ENCODE peak calls at places on chromosomes 6 and 20, in seven cellular contexts. One of them, this sample, is unnamed. For H3K4me1 and H3K27me3, the result is how much of the 10 kb centered on the place peaks cover.

GRCh38 chr20:45055056-45055455 is 45.9 kb downstream of the KCNS1 start:
- DNase-seq in stomach: no peak
- DNase-seq in IMR-90: no peak
- DNase-seq in vagina: no peak
- DNase-seq in fibroblast of lung: no peak
- DNase-seq in adrenal gland: no peak
- DNase-seq in lower lobe of right lung: no peak
- DNase-seq in this sample: no peak

GRCh38 chr6:40901322-40902055 is 137.5 kb downstream of the UNC5CL start:
- DNase-seq in adrenal gland: no peak
- DNase-seq in lower lobe of right lung: no peak
- DNase-seq in IMR-90: no peak
- DNase-seq in fibroblast of lung: no peak
- DNase-seq in vagina: no peak
- DNase-seq in stomach: no peak
- DNase-seq in this sample: no peak

GRCh38 chr6:66328181-66328580 is 621.2 kb upstream of the EYS start:
- DNase-seq in lower lobe of right lung: no peak
- DNase-seq in adrenal gland: no peak
- DNase-seq in fibroblast of lung: peak
- DNase-seq in IMR-90: no peak
- DNase-seq in stomach: no peak
- DNase-seq in vagina: no peak
- DNase-seq in this sample: no peak

GRCh38 chr6:17851001-17851719 is 136.3 kb downstream of the KIF13A start:
- DNase-seq in adrenal gland: no peak
- DNase-seq in vagina: no peak
- DNase-seq in IMR-90: peak
- DNase-seq in lower lobe of right lung: no peak
- DNase-seq in fibroblast of lung: peak
- DNase-seq in stomach: no peak
- DNase-seq in this sample: no peak

GRCh38 chr6:72424476-72424875 is 197.4 kb upstream of the KCNQ5 start:
- DNase-seq in lower lobe of right lung: no peak
- DNase-seq in stomach: no peak
- DNase-seq in fibroblast of lung: no peak
- DNase-seq in vagina: no peak
- DNase-seq in adrenal gland: no peak
- DNase-seq in IMR-90: no peak
- DNase-seq in this sample: no peak

GRCh38 chr6:41455818-41456217 is 90.4 kb upstream of the FOXP4 start:
- DNase-seq in IMR-90: no peak
- DNase-seq in adrenal gland: no peak
- DNase-seq in stomach: no peak
- DNase-seq in vagina: no peak
- DNase-seq in lower lobe of right lung: no peak
- DNase-seq in fibroblast of lung: no peak
- DNase-seq in this sample: no peak

GRCh38 chr6:167933290-167933689 is 64.2 kb upstream of the KIF25 start:
- DNase-seq in IMR-90: no peak
- DNase-seq in adrenal gland: no peak
- DNase-seq in fibroblast of lung: no peak
- DNase-seq in stomach: no peak
- DNase-seq in vagina: no peak
- DNase-seq in lower lobe of right lung: no peak
- DNase-seq in this sample: no peak

GRCh38 chr6:167163476-167164011 is 5.8 kb upstream of the GPR31 start:
- DNase-seq in IMR-90: no peak
- DNase-seq in stomach: no peak
- DNase-seq in vagina: no peak
- DNase-seq in fibroblast of lung: no peak
- DNase-seq in adrenal gland: no peak
- DNase-seq in lower lobe of right lung: no peak
- DNase-seq in this sample: no peak

GRCh38 chr20:31678389-31679356 is 41.0 kb downstream of the COX4I2 start:
- DNase-seq in adrenal gland: peak
- DNase-seq in vagina: no peak
- DNase-seq in IMR-90: no peak
- DNase-seq in stomach: peak
- DNase-seq in fibroblast of lung: no peak
- DNase-seq in lower lobe of right lung: no peak
- DNase-seq in this sample: peak

GRCh38 chr6:157194643-157195042 is 128.7 kb downstream of the TMEM242 start:
- DNase-seq in lower lobe of right lung: no peak
- DNase-seq in stomach: no peak
- DNase-seq in adrenal gland: no peak
- DNase-seq in vagina: no peak
- DNase-seq in IMR-90: peak
- DNase-seq in fibroblast of lung: peak
- DNase-seq in this sample: no peak

GRCh38 chr6:20630617-20631448 is 96.6 kb downstream of the CDKAL1 start:
- DNase-seq in IMR-90: no peak
- DNase-seq in adrenal gland: no peak
- DNase-seq in stomach: no peak
- DNase-seq in lower lobe of right lung: no peak
- DNase-seq in vagina: no peak
- DNase-seq in fibroblast of lung: no peak
- DNase-seq in this sample: no peak

GRCh38 chr20:1757072-1757471 is 99.5 kb upstream of the SIRPG start:
- DNase-seq in vagina: no peak
- DNase-seq in adrenal gland: no peak
- DNase-seq in fibroblast of lung: no peak
- DNase-seq in lower lobe of right lung: no peak
- DNase-seq in stomach: no peak
- DNase-seq in IMR-90: no peak
- DNase-seq in this sample: no peak

DNA sequence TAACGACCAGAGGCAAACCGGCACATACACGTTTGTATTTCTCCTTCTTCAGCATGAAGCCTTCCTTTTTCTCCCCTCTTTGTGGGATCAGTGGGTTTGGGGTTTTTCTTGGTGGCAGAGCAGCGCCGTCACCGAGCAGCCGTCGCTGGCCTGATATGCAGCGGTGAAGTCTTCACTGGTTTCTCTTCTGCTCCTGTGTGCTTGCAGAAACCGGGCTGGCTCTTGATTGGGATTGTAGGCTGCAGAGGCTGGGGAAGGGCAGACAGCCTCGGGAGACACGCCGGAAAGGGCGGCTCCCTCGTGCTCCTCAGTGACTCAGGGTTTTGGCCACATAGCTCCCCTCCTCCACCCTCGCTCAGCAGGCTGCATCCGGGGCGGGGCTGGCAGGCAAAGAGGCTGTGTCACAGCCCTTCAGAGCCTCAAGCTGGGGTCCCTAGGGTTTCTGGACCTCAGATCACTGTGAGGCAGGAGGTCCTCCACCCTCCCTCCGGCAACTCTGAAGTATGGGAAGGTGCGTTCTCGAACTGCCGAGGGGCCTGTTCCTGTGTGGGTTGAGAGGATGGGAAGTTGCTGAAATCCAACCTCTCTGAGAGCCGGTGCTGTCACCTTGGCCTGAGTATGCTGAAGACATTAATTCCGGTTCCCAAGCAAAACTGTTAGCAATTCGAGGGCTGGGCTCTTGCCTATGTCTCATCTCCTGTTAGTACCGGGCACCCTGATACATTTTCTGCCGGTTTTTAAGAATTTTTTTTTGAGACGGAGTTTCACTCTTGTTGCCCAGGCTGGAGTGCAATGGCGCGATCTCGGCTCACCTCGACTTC is 24.2 kb downstream of the NQO2 start:
- DNase-seq in adrenal gland: peak
- DNase-seq in vagina: no peak
- DNase-seq in fibroblast of lung: peak
- DNase-seq in IMR-90: peak
- DNase-seq in lower lobe of right lung: peak
- DNase-seq in stomach: peak
- DNase-seq in this sample: peak
- H3K4me1 ChIP-seq in adrenal gland: half or more
- H3K4me1 ChIP-seq in vagina: under half
- H3K4me1 ChIP-seq in fibroblast of lung: under half
- H3K4me1 ChIP-seq in IMR-90: under half
- H3K4me1 ChIP-seq in lower lobe of right lung: under half
- H3K4me1 ChIP-seq in stomach: under half
- H3K4me1 ChIP-seq in this sample: under half

DNA sequence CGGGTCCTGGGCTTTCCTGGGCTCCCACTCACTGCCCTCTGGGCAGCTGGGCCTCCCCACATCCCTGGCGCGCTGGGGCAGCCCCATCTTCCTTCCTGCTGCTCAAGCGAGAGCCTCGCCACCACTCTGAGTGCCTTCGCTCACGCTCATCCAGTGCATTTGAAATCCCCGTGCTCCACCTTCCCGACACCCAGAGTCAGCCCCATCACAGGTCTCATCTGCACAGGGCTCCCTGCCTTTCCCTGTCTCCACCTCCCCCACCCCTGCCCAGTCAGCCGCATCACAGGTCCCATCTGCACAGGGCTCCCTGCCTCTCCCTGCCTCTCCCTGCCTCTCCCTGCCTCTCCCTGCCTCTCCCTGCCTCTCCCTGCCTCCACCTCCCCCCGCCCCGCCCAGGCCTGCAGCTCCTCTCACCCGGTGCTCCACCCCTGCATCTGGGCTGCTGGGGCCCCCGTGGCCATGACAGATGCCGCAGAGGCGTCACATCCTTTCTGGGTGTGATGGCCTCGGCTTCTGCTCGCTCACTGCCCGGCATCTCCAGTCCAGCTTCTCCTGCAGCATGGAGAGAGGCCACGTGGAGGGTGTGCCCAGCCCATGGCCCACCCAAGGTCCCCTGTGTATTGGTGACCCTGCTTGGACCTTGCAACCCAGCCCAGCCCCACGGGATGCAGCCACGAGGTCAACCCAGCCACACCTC is 9.0 kb upstream of the BHLHE23 start:
- DNase-seq in vagina: no peak
- DNase-seq in IMR-90: no peak
- DNase-seq in adrenal gland: no peak
- DNase-seq in lower lobe of right lung: peak
- DNase-seq in stomach: no peak
- DNase-seq in fibroblast of lung: no peak
- DNase-seq in this sample: no peak
- H3K27me3 ChIP-seq in vagina: under half
- H3K27me3 ChIP-seq in IMR-90: half or more
- H3K27me3 ChIP-seq in adrenal gland: half or more
- H3K27me3 ChIP-seq in lower lobe of right lung: half or more
- H3K27me3 ChIP-seq in stomach: half or more
- H3K27me3 ChIP-seq in fibroblast of lung: under half
- H3K27me3 ChIP-seq in this sample: under half

GRCh38 chr6:27889275-27889627 is 22.9 kb downstream of the OR2B2 start:
- DNase-seq in vagina: no peak
- DNase-seq in IMR-90: peak
- DNase-seq in fibroblast of lung: peak
- DNase-seq in lower lobe of right lung: no peak
- DNase-seq in stomach: no peak
- DNase-seq in adrenal gland: peak
- DNase-seq in this sample: no peak

GRCh38 chr6:27890351-27891299 is 21.6 kb downstream of the OR2B2 start:
- DNase-seq in fibroblast of lung: peak
- DNase-seq in vagina: no peak
- DNase-seq in adrenal gland: peak
- DNase-seq in stomach: peak
- DNase-seq in IMR-90: peak
- DNase-seq in lower lobe of right lung: peak
- DNase-seq in this sample: peak

GRCh38 chr6:27888576-27888975 is 23.6 kb downstream of the OR2B2 start:
- DNase-seq in adrenal gland: no peak
- DNase-seq in IMR-90: no peak
- DNase-seq in stomach: no peak
- DNase-seq in fibroblast of lung: no peak
- DNase-seq in vagina: no peak
- DNase-seq in lower lobe of right lung: no peak
- DNase-seq in this sample: no peak

GRCh38 chr6:27891300-27891913 is 20.8 kb downstream of the OR2B2 start:
- DNase-seq in vagina: no peak
- DNase-seq in IMR-90: no peak
- DNase-seq in fibroblast of lung: no peak
- DNase-seq in stomach: no peak
- DNase-seq in lower lobe of right lung: no peak
- DNase-seq in adrenal gland: no peak
- DNase-seq in this sample: no peak

DNA sequence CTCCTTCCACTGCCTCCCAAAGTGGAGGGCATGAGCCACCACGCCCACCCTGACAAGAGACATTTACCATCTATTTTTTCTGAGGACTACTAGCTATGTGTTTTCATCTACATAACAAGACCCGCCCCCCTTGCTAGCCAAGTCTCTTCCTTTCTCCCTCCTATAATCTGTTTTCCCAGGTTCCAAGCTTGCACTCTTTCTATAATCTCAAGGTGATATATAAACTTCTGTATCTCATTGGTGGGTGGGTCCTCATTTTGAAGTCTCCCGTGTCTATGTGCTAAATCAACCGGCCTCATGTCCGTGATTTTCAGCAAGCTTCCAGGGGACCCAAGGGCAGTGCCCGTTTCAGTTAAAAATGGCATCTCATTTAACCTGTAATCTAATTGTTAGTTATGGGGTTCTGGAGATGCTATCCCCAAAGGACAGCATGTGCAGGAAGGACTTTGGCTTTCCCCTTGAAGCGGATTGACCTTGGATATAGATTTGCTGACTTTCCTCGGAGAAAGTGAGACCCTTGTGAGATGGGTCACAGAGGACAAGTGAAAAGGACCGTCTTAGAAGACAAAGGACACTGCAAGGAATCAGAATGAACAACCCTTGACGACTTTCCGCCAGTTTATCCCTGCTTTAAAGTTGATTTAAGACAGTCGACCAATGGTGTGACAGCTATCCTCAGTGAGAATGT is 22.4 kb downstream of the OR2B2 start:
- DNase-seq in IMR-90: no peak
- DNase-seq in lower lobe of right lung: no peak
- DNase-seq in vagina: no peak
- DNase-seq in adrenal gland: no peak
- DNase-seq in stomach: no peak
- DNase-seq in fibroblast of lung: no peak
- DNase-seq in this sample: no peak
- H3K4me3 ChIP-seq in IMR-90: peak
- H3K4me3 ChIP-seq in lower lobe of right lung: peak
- H3K4me3 ChIP-seq in vagina: peak
- H3K4me3 ChIP-seq in adrenal gland: no peak
- H3K4me3 ChIP-seq in stomach: peak
- H3K4me3 ChIP-seq in fibroblast of lung: peak
- H3K4me3 ChIP-seq in this sample: peak

DNA sequence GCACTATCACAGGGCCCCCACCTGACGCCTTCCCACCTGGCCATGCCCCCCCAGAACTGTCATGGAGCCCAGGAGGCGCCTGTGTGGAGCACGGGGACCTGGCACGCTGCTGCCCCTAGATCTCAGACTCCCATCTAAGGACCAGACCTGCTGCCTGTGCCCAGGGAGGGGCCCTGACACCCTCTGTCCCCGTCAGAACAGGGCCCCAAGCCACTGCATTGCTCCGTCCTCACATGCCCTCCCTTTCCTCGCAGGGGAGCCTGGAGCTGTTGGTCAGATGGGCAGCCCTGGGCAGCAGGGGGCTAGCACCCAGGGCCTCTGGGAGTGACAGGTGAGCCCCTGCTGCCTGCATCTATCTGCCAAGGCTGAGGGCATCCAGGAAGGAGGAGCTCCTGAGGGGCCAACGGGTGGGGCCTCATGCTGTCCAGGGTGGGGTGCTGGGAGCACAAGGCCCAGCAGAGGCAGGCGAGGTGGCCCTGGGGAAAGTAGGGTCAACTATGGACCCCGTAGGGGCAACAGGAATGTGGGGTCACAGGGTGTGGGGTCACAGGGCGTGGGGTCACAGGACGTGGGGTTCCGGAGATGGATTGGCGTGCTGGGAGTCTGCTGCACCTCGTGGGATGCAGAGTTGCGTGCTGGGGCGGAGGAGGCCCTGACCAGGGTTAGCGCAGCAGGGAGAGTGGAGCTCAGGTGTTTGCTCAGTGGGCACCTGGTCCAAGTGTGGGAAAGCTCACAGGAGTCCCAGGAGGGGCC is 31.6 kb downstream of the CHRNA4 start:
- DNase-seq in adrenal gland: no peak
- DNase-seq in IMR-90: no peak
- DNase-seq in vagina: no peak
- DNase-seq in lower lobe of right lung: no peak
- DNase-seq in stomach: no peak
- DNase-seq in fibroblast of lung: no peak
- DNase-seq in this sample: no peak
- H3K4me1 ChIP-seq in adrenal gland: under half
- H3K4me1 ChIP-seq in IMR-90: under half
- H3K4me1 ChIP-seq in vagina: under half
- H3K4me1 ChIP-seq in lower lobe of right lung: under half
- H3K4me1 ChIP-seq in stomach: under half
- H3K4me1 ChIP-seq in fibroblast of lung: under half
- H3K4me1 ChIP-seq in this sample: under half

This sample was measured in testis.